ENCODE peak calls at places on chromosomes 12 and 14, in eight cellular contexts. P, U, T, J, Q, I, A and Y are unnamed samples.

GRCh38 chr12:67515679-67516363 is 132.7 kb upstream of the DYRK2 start:
- DNase-seq in P (no peak), U (no peak), T (no peak), J (no peak), Q (no peak), I (peak), A (no peak), Y (no peak)

GRCh38 chr12:94112116-94112515 is 36.3 kb upstream of the PLXNC1 start:
- DNase-seq in P (no peak), U (no peak), T (no peak), J (no peak), Q (no peak), I (no peak), A (no peak), Y (no peak)

GRCh38 chr12:131513606-131514005 is 197.3 kb upstream of the SFSWAP start:
- DNase-seq in P (no peak), U (no peak), T (no peak), J (no peak), Q (no peak), I (no peak), A (no peak), Y (no peak)

GRCh38 chr12:106907846-106908245 is 47.9 kb upstream of the TMEM263 start:
- DNase-seq in P (no peak), U (no peak), T (no peak), J (no peak), Q (no peak), I (no peak), A (no peak), Y (no peak)

GRCh38 chr14:23183479-23183878 is at the start of gene SLC7A8:
- DNase-seq in P (no peak), U (peak), T (peak), J (peak), Q (no peak), I (no peak), A (no peak), Y (peak)

GRCh38 chr14:80906946-80907345 is 34.6 kb downstream of the CEP128 start:
- DNase-seq in P (peak), U (no peak), T (no peak), J (no peak), Q (no peak), I (no peak), A (peak), Y (no peak)

GRCh38 chr14:56176530-56176929 is 58.3 kb downstream of the PELI2 start:
- DNase-seq in P (no peak), U (no peak), T (no peak), J (no peak), Q (no peak), I (no peak), A (no peak), Y (no peak)

GRCh38 chr12:1500095-1500801 is 94.1 kb downstream of the FBXL14 start:
- DNase-seq in P (no peak), U (no peak), T (peak), J (peak), Q (no peak), I (no peak), A (peak), Y (no peak)

GRCh38 chr14:53955671-53956426 is 776 bp downstream of the BMP4 start:
- DNase-seq in P (no peak), U (peak), T (peak), J (peak), Q (no peak), I (peak), A (peak), Y (no peak)

GRCh38 chr14:81416981-81417380 is 16.9 kb upstream of the STON2 start:
- DNase-seq in P (no peak), U (no peak), T (no peak), J (no peak), Q (no peak), I (no peak), A (no peak), Y (no peak)

GRCh38 chr12:6607751-6608591 is 792 bp upstream of the CHD4 start:
- DNase-seq in P (no peak), U (peak), T (no peak), J (peak), Q (peak), I (peak), A (peak), Y (no peak)

GRCh38 chr14:54722791-54723432 is 156.0 kb downstream of the SAMD4A start:
- DNase-seq in P (no peak), U (no peak), T (no peak), J (peak), Q (no peak), I (peak), A (no peak), Y (no peak)

GRCh38 chr12:116136340-116136739 is 141.2 kb downstream of the MED13L start:
- DNase-seq in P (no peak), U (no peak), T (no peak), J (peak), Q (no peak), I (no peak), A (peak), Y (no peak)

GRCh38 chr12:108424816-108425215 is 85.7 kb upstream of the CMKLR1 start:
- DNase-seq in P (no peak), U (no peak), T (no peak), J (no peak), Q (no peak), I (no peak), A (no peak), Y (no peak)

GRCh38 chr12:20206410-20206809 is 161.9 kb upstream of the PDE3A start:
- DNase-seq in P (no peak), U (no peak), T (no peak), J (no peak), Q (no peak), I (no peak), A (no peak), Y (no peak)

GRCh38 chr12:111650912-111651311 is 34.8 kb downstream of the BRAP start:
- DNase-seq in P (no peak), U (no peak), T (no peak), J (no peak), Q (no peak), I (no peak), A (no peak), Y (no peak)

GRCh38 chr12:123223241-123223668 is 9.7 kb downstream of the MPHOSPH9 start:
- DNase-seq in P (no peak), U (no peak), T (no peak), J (no peak), Q (peak), I (no peak), A (no peak), Y (no peak)

GRCh38 chr12:4604684-4605193 is 42.7 kb downstream of the DYRK4 start:
- DNase-seq in P (peak), U (peak), T (peak), J (peak), Q (peak), I (peak), A (peak), Y (peak)

GRCh38 chr14:36300337-36300736 is 20.1 kb downstream of the MBIP start:
- DNase-seq in P (no peak), U (no peak), T (no peak), J (peak), Q (no peak), I (no peak), A (peak), Y (no peak)

GRCh38 chr14:93040443-93040842 is 75.3 kb downstream of the ITPK1 start:
- DNase-seq in P (no peak), U (no peak), T (peak), J (no peak), Q (no peak), I (peak), A (no peak), Y (no peak)

GRCh38 chr14:58639842-58640484 is 2.2 kb downstream of the DACT1 start:
- DNase-seq in P (peak), U (no peak), T (peak), J (peak), Q (no peak), I (peak), A (peak), Y (no peak)

GRCh38 chr12:120936197-120936596 is 32.0 kb upstream of the SPPL3 start:
- DNase-seq in P (no peak), U (peak), T (peak), J (no peak), Q (no peak), I (no peak), A (no peak), Y (no peak)

GRCh38 chr12:52628111-52628507 is 9.8 kb upstream of the KRT73 start:
- DNase-seq in P (no peak), U (no peak), T (no peak), J (no peak), Q (no peak), I (no peak), A (no peak), Y (no peak)

GRCh38 chr12:13436696-13437391 is 240.3 kb downstream of the EMP1 start:
- DNase-seq in P (no peak), U (no peak), T (no peak), J (no peak), Q (no peak), I (peak), A (peak), Y (no peak)

DNA sequence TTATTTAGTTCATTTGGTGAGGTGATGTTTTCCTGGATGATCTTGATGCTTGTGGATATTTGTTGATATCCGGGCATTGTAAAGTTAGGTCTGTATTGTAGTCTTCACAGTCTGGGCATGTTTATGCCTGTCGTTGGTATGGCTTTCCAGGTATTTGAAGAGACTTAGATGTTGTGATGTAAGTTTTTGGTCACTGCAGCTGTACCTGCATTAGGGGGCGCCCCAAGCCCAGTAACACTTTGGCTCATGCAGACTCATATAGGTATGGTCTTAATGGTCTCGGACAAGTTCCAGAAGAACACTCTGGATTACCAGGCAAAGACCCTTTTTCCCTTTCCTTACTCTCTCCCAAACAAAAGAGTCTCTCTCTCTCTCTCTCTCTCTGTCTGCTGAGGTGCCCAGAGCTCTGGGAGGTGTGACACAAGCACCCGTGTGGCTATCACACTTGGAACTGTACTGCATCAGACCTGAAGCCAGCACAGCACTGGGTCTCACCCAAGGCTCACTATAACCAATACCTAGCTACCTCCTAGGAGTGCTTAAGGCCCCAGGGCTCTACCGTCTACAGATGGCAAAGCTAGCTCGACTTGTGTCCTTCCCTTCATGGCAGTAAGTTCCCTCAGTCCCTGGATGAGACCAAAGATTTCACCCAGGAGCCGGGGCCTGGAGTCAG is 425.8 kb upstream of the ATXN7L3B start:
- DNase-seq in P (no peak), U (no peak), T (no peak), J (peak), Q (no peak), I (peak), A (no peak), Y (no peak)
- TF ChIP-seq CTCF in P (no peak), U (no peak), T (no peak), J (peak), Q (no peak), I (peak), A (no peak), Y (no peak)

DNA sequence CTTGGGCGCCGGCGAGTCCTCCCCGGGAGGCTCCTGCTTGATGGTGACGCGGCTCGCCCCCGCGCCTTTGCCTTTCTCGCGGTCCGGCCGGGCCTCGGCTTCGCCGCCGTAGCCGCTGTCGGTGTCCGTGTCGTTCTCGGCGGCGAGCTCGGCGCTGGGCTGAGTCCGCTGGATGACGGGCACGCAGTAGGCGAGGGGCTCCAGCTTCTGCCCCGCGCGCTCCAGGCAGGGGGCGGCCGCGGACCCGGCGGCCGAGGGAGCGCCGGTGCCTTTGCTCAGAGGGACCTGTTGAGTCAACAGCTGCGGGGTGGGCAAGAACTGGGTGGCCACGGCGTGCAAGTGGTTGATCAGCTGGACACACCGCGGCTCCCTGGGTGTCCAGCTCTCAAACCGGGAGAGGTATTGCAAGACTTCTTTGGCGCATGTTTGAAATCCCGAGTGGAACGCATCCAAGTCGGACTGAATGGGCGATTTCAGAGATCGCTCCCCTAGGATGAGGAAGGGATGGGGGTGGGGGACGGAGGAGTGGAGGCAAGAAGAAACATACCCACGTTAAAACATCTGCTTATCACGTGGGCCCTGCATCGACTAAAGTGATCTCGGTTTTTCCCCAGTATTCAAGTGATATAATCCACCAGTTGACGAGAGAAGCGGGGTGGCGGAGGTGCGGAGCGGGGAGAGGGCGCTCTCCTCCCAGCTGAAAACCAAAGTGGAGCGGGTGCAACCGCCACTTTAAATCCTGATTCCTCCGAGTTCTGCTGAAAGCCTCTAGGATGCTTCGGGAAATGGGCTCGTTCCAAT is 2.0 kb downstream of the BHLHE41 start:
- DNase-seq in P (no peak), U (peak), T (peak), J (peak), Q (peak), I (peak), A (peak), Y (no peak)
- TF ChIP-seq CTCF in P (peak), U (no peak), T (peak), J (peak), Q (no peak), I (peak), A (peak), Y (no peak)

GRCh38 chr14:102288139-102288538 is 16.8 kb downstream of the MOK start:
- DNase-seq in P (no peak), U (no peak), T (no peak), J (no peak), Q (no peak), I (no peak), A (no peak), Y (no peak)
- TF ChIP-seq CTCF in P (no peak), U (no peak), T (no peak), J (no peak), Q (no peak), I (no peak), A (no peak), Y (no peak)

GRCh38 chr12:27236498-27236897 is 7.6 kb upstream of the STK38L start:
- DNase-seq in P (no peak), U (no peak), T (no peak), J (no peak), Q (no peak), I (no peak), A (no peak), Y (no peak)

GRCh38 chr12:27229367-27229766 is 14.7 kb upstream of the STK38L start:
- DNase-seq in P (no peak), U (no peak), T (no peak), J (no peak), Q (no peak), I (no peak), A (no peak), Y (no peak)

GRCh38 chr12:27237790-27238771 is 6.0 kb upstream of the STK38L start:
- DNase-seq in P (no peak), U (no peak), T (no peak), J (no peak), Q (no peak), I (no peak), A (no peak), Y (no peak)

GRCh38 chr12:27233814-27234213 is 10.3 kb upstream of the STK38L start:
- DNase-seq in P (no peak), U (no peak), T (no peak), J (no peak), Q (no peak), I (no peak), A (no peak), Y (no peak)
- TF ChIP-seq CTCF in P (no peak), U (no peak), T (no peak), J (no peak), Q (no peak), I (no peak), A (no peak), Y (no peak)

GRCh38 chr12:72444125-72444524 is 172.0 kb downstream of the TRHDE start:
- DNase-seq in P (no peak), U (no peak), T (no peak), J (no peak), Q (no peak), I (no peak), A (no peak), Y (no peak)
- TF ChIP-seq CTCF in P (no peak), U (no peak), T (no peak), J (no peak), Q (no peak), I (no peak), A (no peak), Y (no peak)

DNA sequence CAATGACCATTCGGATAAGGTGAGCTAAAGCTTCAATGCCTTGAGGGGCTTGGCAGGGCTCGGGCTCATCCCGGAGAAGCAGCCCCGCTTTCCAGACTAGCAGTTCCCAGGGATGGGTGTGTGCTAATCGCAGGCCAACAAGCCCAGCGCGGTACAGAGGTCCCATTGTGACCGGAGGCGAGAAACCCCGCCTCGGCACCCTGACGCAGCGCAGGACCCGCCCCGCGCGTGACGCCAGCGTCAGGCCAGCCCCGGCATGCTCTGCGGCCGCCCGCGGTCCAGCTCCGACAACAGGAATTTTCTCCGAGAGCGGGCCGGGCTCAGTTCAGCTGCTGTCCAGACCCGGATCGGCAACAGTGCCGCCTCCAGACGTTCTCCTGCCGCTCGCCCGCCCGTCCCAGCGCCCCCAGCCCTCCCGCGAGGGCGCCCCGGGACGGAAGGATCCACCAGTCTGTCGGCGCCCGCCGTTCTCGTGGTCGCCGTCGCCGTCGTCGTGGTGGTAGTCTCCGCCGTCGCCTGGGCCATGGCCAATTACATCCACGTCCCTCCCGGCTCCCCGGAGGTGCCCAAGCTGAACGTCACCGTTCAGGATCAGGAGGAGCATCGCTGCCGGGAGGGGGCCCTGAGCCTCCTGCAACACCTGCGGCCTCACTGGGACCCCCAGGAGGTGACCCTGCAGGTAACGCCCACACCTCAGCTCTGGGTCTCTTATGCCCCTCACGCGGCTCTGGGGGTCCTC is at the start of gene ETNK1:
- DNase-seq in P (peak), U (peak), T (peak), J (peak), Q (peak), I (peak), A (peak), Y (peak)
- TF ChIP-seq CTCF in P (no peak), U (no peak), T (no peak), J (no peak), Q (no peak), I (no peak), A (no peak), Y (no peak)

GRCh38 chr12:7835766-7836165 is 36.9 kb downstream of the SLC2A14 start:
- DNase-seq in P (no peak), U (no peak), T (no peak), J (no peak), Q (no peak), I (no peak), A (no peak), Y (no peak)

GRCh38 chr12:7834701-7835100 is 38.0 kb downstream of the SLC2A14 start:
- DNase-seq in P (no peak), U (no peak), T (no peak), J (no peak), Q (no peak), I (no peak), A (no peak), Y (no peak)

GRCh38 chr12:7833831-7834230 is 38.9 kb downstream of the SLC2A14 start:
- DNase-seq in P (no peak), U (no peak), T (no peak), J (no peak), Q (no peak), I (no peak), A (no peak), Y (no peak)

GRCh38 chr12:7835116-7835515 is 37.6 kb downstream of the SLC2A14 start:
- DNase-seq in P (no peak), U (no peak), T (no peak), J (no peak), Q (no peak), I (no peak), A (no peak), Y (no peak)

DNA sequence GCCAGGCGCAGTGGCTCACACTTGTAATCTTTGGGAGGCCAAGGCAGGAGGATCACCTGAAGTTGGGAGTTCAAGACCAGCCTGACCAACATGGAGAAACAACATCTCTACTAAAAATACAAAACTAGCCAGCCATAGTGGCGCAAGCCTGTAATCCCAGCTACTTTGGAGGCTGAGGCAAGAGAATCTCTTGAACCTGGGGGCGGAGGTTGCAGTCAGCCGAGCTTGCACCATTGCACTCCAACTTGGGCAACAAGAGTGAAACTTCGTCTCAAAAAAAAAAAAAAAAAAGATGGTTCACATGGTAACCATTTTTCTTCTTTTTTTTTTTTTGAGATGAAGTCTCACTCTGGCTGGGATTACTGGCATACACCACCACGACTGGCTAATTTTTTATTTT is 35.3 kb downstream of the SLC2A14 start:
- DNase-seq in P (no peak), U (no peak), T (no peak), J (no peak), Q (no peak), I (no peak), A (no peak), Y (no peak)
- TF ChIP-seq CTCF in P (no peak), U (no peak), T (no peak), J (no peak), Q (no peak), I (no peak), A (no peak), Y (no peak)

DNA sequence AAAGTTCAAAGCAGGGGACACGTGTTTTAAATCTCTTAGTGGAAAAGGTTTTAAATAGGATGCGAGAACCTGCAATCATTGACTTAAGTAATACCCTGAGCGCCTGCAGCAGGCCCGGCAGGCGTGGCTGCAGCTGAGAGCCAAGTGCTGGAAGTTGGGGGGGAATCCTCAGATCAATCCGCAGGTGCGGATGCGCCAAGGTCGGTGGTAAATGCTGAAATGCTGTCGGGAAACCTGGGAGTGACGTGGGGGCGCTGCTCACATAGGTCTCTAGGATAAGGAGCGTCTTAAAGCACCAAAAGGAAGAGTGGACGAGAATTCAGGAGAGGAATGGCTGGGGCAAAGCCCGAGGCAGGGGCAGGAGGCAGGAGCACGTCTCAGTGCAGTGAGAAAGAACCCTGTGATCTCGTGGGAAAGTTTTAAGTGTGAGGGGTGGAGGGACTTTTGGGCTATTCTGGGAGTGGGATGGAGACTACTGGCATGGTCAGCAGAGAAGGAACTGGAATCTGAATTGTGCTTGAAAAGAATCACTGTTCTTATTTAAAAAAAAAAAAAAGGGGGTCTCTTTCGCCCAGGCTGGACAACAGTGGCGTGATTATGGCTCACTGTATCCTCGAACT is 883 bp upstream of the CDCA4 start:
- DNase-seq in P (no peak), U (no peak), T (peak), J (no peak), Q (no peak), I (peak), A (no peak), Y (no peak)
- TF ChIP-seq CTCF in P (no peak), U (no peak), T (no peak), J (peak), Q (no peak), I (no peak), A (no peak), Y (no peak)